ENCODE peak calls at places on chromosomes 4 and X, in five cellular contexts. Z, L, M, S and O are unnamed samples.

GRCh38 chr4:8834681-8835220 is 36.9 kb downstream of the HMX1 start:
- DNase-seq in L (no peak), M (peak), Z (no peak), S (no peak), O (peak)

GRCh38 chrX:68238568-68238967 is 194.7 kb downstream of the OPHN1 start:
- DNase-seq in S (no peak), M (peak), Z (no peak), L (no peak), O (no peak)

GRCh38 chrX:129318375-129318774 is 204.9 kb downstream of the SMARCA1 start:
- DNase-seq in S (peak), Z (no peak), M (peak), L (no peak), O (no peak)

GRCh38 chr4:48904101-48904500 is 2.5 kb downstream of the OCIAD2 start:
- DNase-seq in S (no peak), Z (peak), M (no peak), L (no peak), O (no peak)

GRCh38 chr4:108861339-108861738 is 98.5 kb upstream of the ETNPPL start:
- DNase-seq in M (peak), S (no peak), L (no peak), Z (no peak), O (no peak)

GRCh38 chrX:344371-344901 is 25.8 kb upstream of the GTPBP6 start:
- DNase-seq in Z (no peak), S (no peak), L (no peak), M (no peak), O (peak)

GRCh38 chr4:89434364-89434988 is 126.9 kb upstream of the GPRIN3 start:
- DNase-seq in L (peak), M (no peak), S (no peak), Z (peak), O (no peak)

GRCh38 chr4:47830263-47831025 is 7.4 kb downstream of the CORIN start:
- DNase-seq in S (no peak), M (no peak), L (no peak), Z (no peak), O (no peak)

GRCh38 chrX:24341795-24342194 is 18.6 kb upstream of the SUPT20HL1 start:
- DNase-seq in S (no peak), Z (no peak), L (no peak), M (no peak), O (no peak)

GRCh38 chr4:143286733-143287570 is 49.7 kb upstream of the GAB1 start:
- DNase-seq in Z (no peak), M (no peak), L (no peak), S (no peak), O (no peak)

GRCh38 chr4:73653695-73654106 is 33.5 kb upstream of the RASSF6 start:
- DNase-seq in S (peak), M (peak), L (peak), Z (no peak), O (no peak)